ENCODE peak calls at places on chromosomes 3 and 15, in five cellular contexts. K, V, T, A and I are unnamed samples.

GRCh38 chr15:78766041-78766440 is 45.2 kb downstream of the ADAMTS7 start:
- DNase-seq in T (no peak), A (no peak), V (peak), K (no peak), I (no peak)

GRCh38 chr3:179108091-179108490 is 36.5 kb upstream of the ZMAT3 start:
- DNase-seq in V (no peak), A (peak), K (no peak), T (no peak), I (no peak)

GRCh38 chr15:73922186-73923151 is 3.8 kb upstream of the LOXL1 start:
- DNase-seq in A (no peak), T (no peak), V (no peak), K (no peak), I (no peak)

GRCh38 chr3:160754371-160754854 is 1.6 kb upstream of the PPM1L start:
- DNase-seq in V (peak), T (no peak), A (peak), K (peak), I (no peak)

GRCh38 chr15:29571728-29572454 is 250.4 kb downstream of the TJP1 start:
- DNase-seq in K (no peak), A (no peak), V (no peak), T (peak), I (no peak)

GRCh38 chr15:68818671-68819450 is 1.8 kb downstream of the ANP32A start:
- DNase-seq in K (peak), T (peak), A (no peak), V (peak), I (no peak)

GRCh38 chr3:52904552-52904951 is 7.2 kb upstream of the STIMATE start:
- DNase-seq in K (no peak), V (no peak), A (no peak), T (no peak), I (no peak)

GRCh38 chr3:23696842-23697241 is 108.9 kb upstream of the UBE2E1 start:
- DNase-seq in T (no peak), A (no peak), K (no peak), V (no peak), I (no peak)

GRCh38 chr3:16203671-16204629 is 29.5 kb downstream of the GALNT15 start:
- DNase-seq in V (no peak), K (no peak), A (no peak), T (no peak), I (no peak)

GRCh38 chr15:95995375-95996168 is 334.9 kb upstream of the NR2F2 start:
- DNase-seq in K (no peak), T (no peak), V (no peak), A (no peak), I (no peak)

GRCh38 chr15:35450492-35450891 is 95.5 kb downstream of the DPH6 start:
- DNase-seq in V (no peak), K (no peak), T (no peak), A (peak), I (peak)

GRCh38 chr3:100561459-100562158 is 47.8 kb upstream of the ADGRG7 start:
- DNase-seq in A (peak), V (no peak), K (no peak), T (no peak), I (peak)

GRCh38 chr3:126527006-126527405 is 3.1 kb downstream of the CHST13 start:
- DNase-seq in A (no peak), T (no peak), K (no peak), V (no peak), I (no peak)

GRCh38 chr3:179510496-179510895 is 52.2 kb upstream of the ACTL6A start:
- DNase-seq in A (no peak), T (no peak), V (no peak), K (no peak), I (no peak)

GRCh38 chr3:29255854-29256696 is 24.8 kb upstream of the RBMS3 start:
- DNase-seq in A (no peak), K (no peak), T (no peak), V (no peak), I (no peak)

GRCh38 chr3:166837535-166837934 is 542.6 kb downstream of the ZBBX start:
- DNase-seq in T (peak), A (no peak), V (no peak), K (no peak), I (no peak)

GRCh38 chr3:46406786-46407611 is at the start of the genes CCR5AS and CCRL2:
- DNase-seq in T (no peak), V (peak), K (peak), A (no peak), I (no peak)

GRCh38 chr3:34362910-34363309 is 564.5 kb downstream of the PDCD6IP start:
- DNase-seq in T (no peak), V (no peak), K (no peak), A (no peak), I (no peak)

GRCh38 chr15:70375586-70375985 is 277.9 kb upstream of the TLE3 start:
- DNase-seq in T (no peak), V (no peak), A (no peak), K (no peak), I (no peak)

GRCh38 chr3:151403246-151403645 is 18.7 kb upstream of the P2RY12 start:
- DNase-seq in K (no peak), V (no peak), T (no peak), A (peak), I (peak)

GRCh38 chr15:45187894-45188830 is at the start of gene SHF:
- DNase-seq in V (peak), A (no peak), K (peak), T (peak), I (no peak)

GRCh38 chr15:59157840-59158700 is 48.6 kb upstream of the LDHAL6B start:
- DNase-seq in K (no peak), V (no peak), A (no peak), T (no peak), I (no peak)

GRCh38 chr15:62469874-62470688 is 305.0 kb upstream of the C2CD4B start:
- DNase-seq in K (no peak), T (no peak), V (peak), A (peak), I (no peak)

GRCh38 chr15:62462268-62462667 is 297.2 kb upstream of the C2CD4B start:
- DNase-seq in T (no peak), K (no peak), A (no peak), V (no peak), I (no peak)

GRCh38 chr3:39362812-39363211 is 20.4 kb upstream of the SLC25A38 start:
- DNase-seq in K (no peak), T (no peak), V (no peak), A (no peak), I (no peak)

GRCh38 chr3:161671141-161671540 is 174.5 kb downstream of the OTOL1 start:
- DNase-seq in V (no peak), K (no peak), A (no peak), T (no peak), I (no peak)